ENCODE peak calls at places on chromosomes 16 and 17, in eight cellular contexts. One of them, this sample, is unnamed.

GRCh38 chr17:58710948-58711552 is 18.6 kb downstream of the RAD51C start:
- DNase-seq in neural crest cell: peak
- DNase-seq in GF-D8: peak
- DNase-seq in AG04450: peak
- DNase-seq in A549: no peak
- DNase-seq in GM04503: no peak
- DNase-seq in activated naive CD4-positive, alpha-beta T cell treated with anti-CD3 and anti-CD28 coated beads, Interleukin-2, amount 50 U/mL, for 16 hours: peak
- DNase-seq in stimulated activated naive CD8-positive, alpha-beta T cell treated with anti-CD3 and anti-CD28 coated beads, Interleukin-15, Interleukin-2, amounts not matched to agents 100 U/mL and 50 U/mL, for 24 hours: peak
- DNase-seq in this sample: peak

GRCh38 chr17:3905017-3905486 is 11.2 kb downstream of the P2RX1 start:
- DNase-seq in neural crest cell: no peak
- DNase-seq in GF-D8: no peak
- DNase-seq in AG04450: no peak
- DNase-seq in A549: no peak
- DNase-seq in GM04503: no peak
- DNase-seq in activated naive CD4-positive, alpha-beta T cell treated with anti-CD3 and anti-CD28 coated beads, Interleukin-2, amount 50 U/mL, for 16 hours: no peak
- DNase-seq in stimulated activated naive CD8-positive, alpha-beta T cell treated with anti-CD3 and anti-CD28 coated beads, Interleukin-15, Interleukin-2, amounts not matched to agents 100 U/mL and 50 U/mL, for 24 hours: no peak
- DNase-seq in this sample: no peak

GRCh38 chr16:73232555-73233422 is 184.9 kb upstream of the ZFHX3 start:
- DNase-seq in neural crest cell: no peak
- DNase-seq in GF-D8: no peak
- DNase-seq in AG04450: peak
- DNase-seq in A549: peak
- DNase-seq in GM04503: no peak
- DNase-seq in activated naive CD4-positive, alpha-beta T cell treated with anti-CD3 and anti-CD28 coated beads, Interleukin-2, amount 50 U/mL, for 16 hours: no peak
- DNase-seq in stimulated activated naive CD8-positive, alpha-beta T cell treated with anti-CD3 and anti-CD28 coated beads, Interleukin-15, Interleukin-2, amounts not matched to agents 100 U/mL and 50 U/mL, for 24 hours: no peak
- DNase-seq in this sample: peak

GRCh38 chr17:8976638-8977037 is 11.1 kb upstream of the PIK3R5 start:
- DNase-seq in neural crest cell: no peak
- DNase-seq in GF-D8: no peak
- DNase-seq in AG04450: no peak
- DNase-seq in A549: no peak
- DNase-seq in GM04503: no peak
- DNase-seq in activated naive CD4-positive, alpha-beta T cell treated with anti-CD3 and anti-CD28 coated beads, Interleukin-2, amount 50 U/mL, for 16 hours: no peak
- DNase-seq in stimulated activated naive CD8-positive, alpha-beta T cell treated with anti-CD3 and anti-CD28 coated beads, Interleukin-15, Interleukin-2, amounts not matched to agents 100 U/mL and 50 U/mL, for 24 hours: no peak
- DNase-seq in this sample: no peak

GRCh38 chr17:5050281-5050680 is 15.1 kb upstream of the SLC52A1 start:
- DNase-seq in neural crest cell: no peak
- DNase-seq in GF-D8: no peak
- DNase-seq in AG04450: no peak
- DNase-seq in A549: no peak
- DNase-seq in GM04503: no peak
- DNase-seq in activated naive CD4-positive, alpha-beta T cell treated with anti-CD3 and anti-CD28 coated beads, Interleukin-2, amount 50 U/mL, for 16 hours: no peak
- DNase-seq in stimulated activated naive CD8-positive, alpha-beta T cell treated with anti-CD3 and anti-CD28 coated beads, Interleukin-15, Interleukin-2, amounts not matched to agents 100 U/mL and 50 U/mL, for 24 hours: no peak
- DNase-seq in this sample: no peak

GRCh38 chr16:10941127-10941933 is 938 bp downstream of the DEXI start:
- DNase-seq in neural crest cell: no peak
- DNase-seq in GF-D8: no peak
- DNase-seq in AG04450: no peak
- DNase-seq in A549: no peak
- DNase-seq in GM04503: no peak
- DNase-seq in activated naive CD4-positive, alpha-beta T cell treated with anti-CD3 and anti-CD28 coated beads, Interleukin-2, amount 50 U/mL, for 16 hours: no peak
- DNase-seq in stimulated activated naive CD8-positive, alpha-beta T cell treated with anti-CD3 and anti-CD28 coated beads, Interleukin-15, Interleukin-2, amounts not matched to agents 100 U/mL and 50 U/mL, for 24 hours: no peak
- DNase-seq in this sample: no peak

GRCh38 chr16:75227361-75228142 is 8.8 kb downstream of the CTRB1 start:
- DNase-seq in neural crest cell: no peak
- DNase-seq in GF-D8: no peak
- DNase-seq in AG04450: no peak
- DNase-seq in A549: no peak
- DNase-seq in GM04503: no peak
- DNase-seq in activated naive CD4-positive, alpha-beta T cell treated with anti-CD3 and anti-CD28 coated beads, Interleukin-2, amount 50 U/mL, for 16 hours: no peak
- DNase-seq in stimulated activated naive CD8-positive, alpha-beta T cell treated with anti-CD3 and anti-CD28 coated beads, Interleukin-15, Interleukin-2, amounts not matched to agents 100 U/mL and 50 U/mL, for 24 hours: no peak
- DNase-seq in this sample: no peak

GRCh38 chr17:79799174-79799537 is 2.3 kb upstream of the CBX8 start:
- DNase-seq in neural crest cell: no peak
- DNase-seq in GF-D8: no peak
- DNase-seq in AG04450: no peak
- DNase-seq in A549: no peak
- DNase-seq in GM04503: no peak
- DNase-seq in activated naive CD4-positive, alpha-beta T cell treated with anti-CD3 and anti-CD28 coated beads, Interleukin-2, amount 50 U/mL, for 16 hours: no peak
- DNase-seq in stimulated activated naive CD8-positive, alpha-beta T cell treated with anti-CD3 and anti-CD28 coated beads, Interleukin-15, Interleukin-2, amounts not matched to agents 100 U/mL and 50 U/mL, for 24 hours: no peak
- DNase-seq in this sample: no peak

GRCh38 chr16:11136600-11136999 is 119.4 kb downstream of the SOCS1 start:
- DNase-seq in neural crest cell: no peak
- DNase-seq in GF-D8: no peak
- DNase-seq in AG04450: no peak
- DNase-seq in A549: no peak
- DNase-seq in GM04503: no peak
- DNase-seq in activated naive CD4-positive, alpha-beta T cell treated with anti-CD3 and anti-CD28 coated beads, Interleukin-2, amount 50 U/mL, for 16 hours: no peak
- DNase-seq in stimulated activated naive CD8-positive, alpha-beta T cell treated with anti-CD3 and anti-CD28 coated beads, Interleukin-15, Interleukin-2, amounts not matched to agents 100 U/mL and 50 U/mL, for 24 hours: no peak
- DNase-seq in this sample: peak

GRCh38 chr17:22462461-22462860 is 770.1 kb downstream of the KCNJ18 start:
- DNase-seq in neural crest cell: no peak
- DNase-seq in GF-D8: no peak
- DNase-seq in AG04450: no peak
- DNase-seq in A549: no peak
- DNase-seq in GM04503: no peak
- DNase-seq in activated naive CD4-positive, alpha-beta T cell treated with anti-CD3 and anti-CD28 coated beads, Interleukin-2, amount 50 U/mL, for 16 hours: no peak
- DNase-seq in stimulated activated naive CD8-positive, alpha-beta T cell treated with anti-CD3 and anti-CD28 coated beads, Interleukin-15, Interleukin-2, amounts not matched to agents 100 U/mL and 50 U/mL, for 24 hours: no peak
- DNase-seq in this sample: no peak

GRCh38 chr17:48392836-48393235 is 37.2 kb downstream of the SKAP1 start:
- DNase-seq in neural crest cell: no peak
- DNase-seq in GF-D8: no peak
- DNase-seq in AG04450: no peak
- DNase-seq in A549: no peak
- DNase-seq in GM04503: no peak
- DNase-seq in activated naive CD4-positive, alpha-beta T cell treated with anti-CD3 and anti-CD28 coated beads, Interleukin-2, amount 50 U/mL, for 16 hours: no peak
- DNase-seq in stimulated activated naive CD8-positive, alpha-beta T cell treated with anti-CD3 and anti-CD28 coated beads, Interleukin-15, Interleukin-2, amounts not matched to agents 100 U/mL and 50 U/mL, for 24 hours: no peak
- DNase-seq in this sample: no peak

GRCh38 chr17:37699285-37699973 is 45.4 kb downstream of the HNF1B start:
- DNase-seq in neural crest cell: no peak
- DNase-seq in GF-D8: no peak
- DNase-seq in AG04450: no peak
- DNase-seq in A549: no peak
- DNase-seq in GM04503: peak
- DNase-seq in activated naive CD4-positive, alpha-beta T cell treated with anti-CD3 and anti-CD28 coated beads, Interleukin-2, amount 50 U/mL, for 16 hours: no peak
- DNase-seq in stimulated activated naive CD8-positive, alpha-beta T cell treated with anti-CD3 and anti-CD28 coated beads, Interleukin-15, Interleukin-2, amounts not matched to agents 100 U/mL and 50 U/mL, for 24 hours: no peak
- DNase-seq in this sample: peak

GRCh38 chr16:68421076-68421475 is 27.2 kb downstream of the SMPD3 start:
- DNase-seq in neural crest cell: no peak
- DNase-seq in GF-D8: no peak
- DNase-seq in AG04450: no peak
- DNase-seq in A549: no peak
- DNase-seq in GM04503: no peak
- DNase-seq in activated naive CD4-positive, alpha-beta T cell treated with anti-CD3 and anti-CD28 coated beads, Interleukin-2, amount 50 U/mL, for 16 hours: no peak
- DNase-seq in stimulated activated naive CD8-positive, alpha-beta T cell treated with anti-CD3 and anti-CD28 coated beads, Interleukin-15, Interleukin-2, amounts not matched to agents 100 U/mL and 50 U/mL, for 24 hours: no peak
- DNase-seq in this sample: no peak

GRCh38 chr17:49217651-49218413 is 7.3 kb downstream of the ABI3 start:
- DNase-seq in neural crest cell: no peak
- DNase-seq in GF-D8: peak
- DNase-seq in AG04450: no peak
- DNase-seq in A549: no peak
- DNase-seq in GM04503: no peak
- DNase-seq in activated naive CD4-positive, alpha-beta T cell treated with anti-CD3 and anti-CD28 coated beads, Interleukin-2, amount 50 U/mL, for 16 hours: peak
- DNase-seq in stimulated activated naive CD8-positive, alpha-beta T cell treated with anti-CD3 and anti-CD28 coated beads, Interleukin-15, Interleukin-2, amounts not matched to agents 100 U/mL and 50 U/mL, for 24 hours: peak
- DNase-seq in this sample: no peak

This sample was measured in HFFc6.